ENCODE peak calls at places on chromosome 1, in nine cellular contexts. W, H, J, Q, U, K, C, S and R are unnamed samples.

GRCh38 chr1:1348420-1349255 is 580 bp downstream of the DVL1 start:
- DNase-seq in U (peak), C (no peak), K (no peak), J (no peak), H (no peak), W (no peak), Q (no peak), S (no peak), R (no peak)

GRCh38 chr1:83769072-83769471 is 229.9 kb downstream of the TTLL7 start:
- DNase-seq in U (no peak), C (no peak), J (no peak), W (no peak), S (no peak), Q (no peak), K (no peak), H (no peak), R (no peak)

GRCh38 chr1:168236836-168237611 is 11.2 kb downstream of the SFT2D2 start:
- DNase-seq in W (no peak), Q (no peak), H (no peak), U (peak), S (no peak), K (no peak), J (no peak), C (no peak), R (no peak)

GRCh38 chr1:7389786-7390603 is 381.1 kb upstream of the VAMP3 start:
- DNase-seq in W (no peak), U (no peak), H (no peak), C (no peak), K (no peak), S (no peak), Q (no peak), J (no peak), R (no peak)

GRCh38 chr1:32028746-32029145 is 15.1 kb downstream of the KHDRBS1 start:
- DNase-seq in H (no peak), S (no peak), U (no peak), C (no peak), J (no peak), Q (no peak), K (no peak), W (no peak), R (no peak)

GRCh38 chr1:173870252-173871075 is 2.3 kb downstream of the ZBTB37 start:
- DNase-seq in S (peak), C (no peak), U (peak), W (no peak), H (peak), Q (peak), K (peak), J (peak), R (peak)

GRCh38 chr1:31771891-31772668 is 7.9 kb upstream of the ADGRB2 start:
- DNase-seq in J (no peak), C (no peak), K (no peak), H (peak), U (peak), W (no peak), S (peak), Q (peak), R (no peak)

GRCh38 chr1:1169429-1170214 is 4.1 kb upstream of the TTLL10 start:
- DNase-seq in H (no peak), U (peak), K (no peak), C (peak), S (no peak), J (no peak), W (no peak), Q (no peak), R (no peak)